ENCODE peak calls at places on chromosomes 11 and 22, in ten cellular contexts. C is HFF-Myc, V is fibroblast of lung, Y is GM12865, W is tibial artery, G is epithelial cell of esophagus, O is sigmoid colon, T is brain microvascular endothelial cell, N is mucosa of descending colon, A is suprapubic skin. D is an unnamed sample.
A peak's percentile ranks its signal among the peaks of the same experiment; 100 is the strongest.

GRCh38 chr11:134668796-134669195 is 256.8 kb upstream of the B3GAT1 start:
- DNase-seq in T (no peak), Y (no peak), C (no peak), N (no peak), G (no peak), W (no peak), A (peak; percentile 58), O (peak; percentile 45), V (no peak), D (no peak)

GRCh38 chr22:48889887-48890692 is 937.6 kb downstream of the BRD1 start:
- DNase-seq in O (peak; percentile 55), G (no peak), A (peak; percentile 72), Y (no peak), N (no peak), C (no peak), W (peak; percentile 48), T (no peak), V (no peak), D (no peak)

GRCh38 chr11:59556115-59556882 is 45.0 kb downstream of the OR4D9 start:
- DNase-seq in V (peak; percentile 88), T (peak; percentile 84), N (no peak), G (peak; percentile 76), A (no peak), W (peak; percentile 78), Y (peak; percentile 92), C (peak; percentile 88), O (peak; percentile 78), D (peak; percentile 85)

GRCh38 chr22:20395897-20396287 is 1.9 kb downstream of the ZNF74 start:
- DNase-seq in G (no peak), Y (no peak), W (no peak), O (no peak), N (no peak), A (peak; percentile 40), V (no peak), C (no peak), T (no peak), D (no peak)

GRCh38 chr22:44380716-44381500 is 68.2 kb upstream of the SHISAL1 start:
- DNase-seq in N (no peak), V (no peak), O (peak; percentile 72), C (no peak), G (no peak), A (no peak), T (no peak), Y (no peak), W (no peak), D (no peak)

GRCh38 chr11:32385998-32386397 is 49.3 kb downstream of the WT1 start:
- DNase-seq in V (peak; percentile 37), G (peak; percentile 60), C (peak; percentile 14), W (no peak), N (no peak), Y (no peak), T (peak; percentile 24), A (no peak), O (no peak), D (peak; percentile 56)

GRCh38 chr22:22927888-22928665 is 40.5 kb downstream of the IGLL5 start:
- DNase-seq in Y (peak; percentile 37), T (no peak), O (no peak), G (no peak), A (no peak), N (no peak), V (no peak), W (no peak), C (no peak), D (no peak)

GRCh38 chr22:29043906-29044575 is 17.6 kb downstream of the C22orf31 start:
- DNase-seq in N (no peak), O (no peak), T (peak; percentile 11), W (no peak), Y (no peak), C (no peak), A (no peak), V (peak; percentile 81), G (peak; percentile 20), D (no peak)

GRCh38 chr11:110081462-110082233 is 11.5 kb upstream of the ZC3H12C start:
- DNase-seq in G (peak; percentile 91), T (no peak), V (no peak), W (no peak), N (no peak), C (no peak), A (no peak), Y (peak; percentile 40), O (no peak), D (no peak)

GRCh38 chr11:119794141-119794665 is 65.2 kb upstream of the NECTIN1 start:
- DNase-seq in C (no peak), O (no peak), N (no peak), T (no peak), A (no peak), G (no peak), V (no peak), Y (no peak), W (no peak), D (no peak)

GRCh38 chr11:64358907-64359711 is at the start of gene RPS6KA4:
- DNase-seq in W (peak; percentile 84), N (peak; percentile 82), V (peak; percentile 64), T (peak; percentile 20), Y (peak; percentile 72), G (peak; percentile 82), O (no peak), C (no peak), A (no peak), D (peak; percentile 63)

GRCh38 chr11:9774591-9775392 is 110.9 kb downstream of the SWAP70 start:
- DNase-seq in V (peak; percentile 95), G (peak; percentile 29), W (no peak), N (no peak), O (no peak), C (no peak), A (no peak), T (peak; percentile 90), Y (no peak), D (no peak)

GRCh38 chr11:26028294-26028954 is 303.5 kb upstream of the ANO3 start:
- DNase-seq in V (peak; percentile 58), C (peak; percentile 6), T (peak; percentile 54), Y (no peak), O (no peak), A (no peak), W (no peak), N (no peak), G (peak; percentile 66), D (no peak)

GRCh38 chr11:66020618-66021357 is 5.5 kb downstream of the CATSPER1 start:
- DNase-seq in A (no peak), T (peak; percentile 47), G (peak; percentile 74), O (no peak), W (peak; percentile 78), N (no peak), Y (no peak), V (peak; percentile 78), C (no peak), D (no peak)

GRCh38 chr11:15829312-15829711 is 527.0 kb downstream of the SOX6 start:
- DNase-seq in O (no peak), V (no peak), Y (no peak), W (no peak), N (no peak), C (no peak), T (no peak), A (no peak), G (no peak), D (no peak)

GRCh38 chr22:45454260-45454659 is 40.8 kb downstream of the RIBC2 start:
- DNase-seq in C (peak; percentile 95), T (no peak), W (no peak), G (no peak), V (peak; percentile 27), A (no peak), Y (no peak), O (no peak), N (no peak), D (no peak)

GRCh38 chr11:86509579-86509978 is 134.9 kb downstream of the CCDC81 start:
- DNase-seq in V (peak; percentile 41), N (no peak), A (no peak), W (no peak), T (no peak), Y (no peak), C (no peak), G (no peak), O (no peak), D (no peak)

GRCh38 chr11:122398167-122398566 is 257.4 kb upstream of the UBASH3B start:
- DNase-seq in W (no peak), N (no peak), A (no peak), G (no peak), V (peak; percentile 38), C (no peak), O (no peak), T (no peak), Y (peak; percentile 64), D (no peak)
- H3K4me3 ChIP-seq in W (no peak overlapping the region), N (no peak overlapping the region), A (no peak overlapping the region), G (no peak overlapping the region), V (no peak overlapping the region), C (no peak overlapping the region), O (no peak overlapping the region), T (no peak overlapping the region), Y (no peak overlapping the region), D (no peak overlapping the region)

GRCh38 chr22:36406139-36406538 is 18.4 kb upstream of the MYH9 start:
- DNase-seq in O (no peak), V (no peak), Y (no peak), G (no peak), A (no peak), T (no peak), W (no peak), N (no peak), C (no peak), D (no peak)

GRCh38 chr22:36406721-36407120 is 19.0 kb upstream of the MYH9 start:
- DNase-seq in T (no peak), O (no peak), W (no peak), C (no peak), N (no peak), Y (no peak), G (no peak), V (no peak), A (no peak), D (no peak)

GRCh38 chr22:36404436-36404835 is 16.7 kb upstream of the MYH9 start:
- DNase-seq in C (no peak), Y (no peak), T (no peak), O (no peak), N (no peak), W (no peak), G (no peak), A (no peak), V (no peak), D (no peak)

GRCh38 chr22:36405221-36405631 is 17.5 kb upstream of the MYH9 start:
- DNase-seq in Y (peak; percentile 44), T (no peak), C (no peak), W (no peak), N (no peak), V (no peak), A (no peak), G (no peak), O (no peak), D (no peak)

GRCh38 chr22:36405671-36406070 is 17.9 kb upstream of the MYH9 start:
- DNase-seq in C (no peak), Y (peak; percentile 59), O (no peak), W (peak; percentile 70), N (no peak), A (no peak), T (no peak), V (no peak), G (peak; percentile 60), D (no peak)
- H3K4me3 ChIP-seq in C (no peak overlapping the region), Y (no peak overlapping the region), O (no peak overlapping the region), W (no peak overlapping the region), N (no peak overlapping the region), A (no peak overlapping the region), T (no peak overlapping the region), V (no peak overlapping the region), G (no peak overlapping the region), D (no peak overlapping the region)

GRCh38 chr11:75498556-75499255 is 27.0 kb downstream of the GDPD5 start:
- DNase-seq in O (no peak), V (peak; percentile 37), Y (no peak), A (no peak), G (no peak), T (no peak), C (no peak), N (no peak), W (no peak), D (no peak)
- H3K4me3 ChIP-seq in O (no peak overlapping the region), V (no peak overlapping the region), Y (no peak overlapping the region), A (no peak overlapping the region), G (no peak overlapping the region), T (no peak overlapping the region), C (no peak overlapping the region), N (no peak overlapping the region), W (no peak overlapping the region), D (no peak overlapping the region)

GRCh38 chr11:96065379-96065778 is 141.5 kb upstream of the MTMR2 start:
- DNase-seq in W (no peak), C (no peak), O (no peak), N (no peak), G (no peak), A (no peak), T (no peak), V (peak; percentile 29), Y (no peak), D (no peak)
- H3K4me3 ChIP-seq in W (no peak overlapping the region), C (no peak overlapping the region), O (no peak overlapping the region), N (no peak overlapping the region), G (no peak overlapping the region), A (no peak overlapping the region), T (no peak overlapping the region), V (no peak overlapping the region), Y (no peak overlapping the region), D (no peak overlapping the region)